ENCODE peak calls at places on chromosome X, in five cellular contexts. One of them, this sample, is unnamed.

GRCh38 chrX:140821280-140821679 is 111.7 kb downstream of the LINC00632 start:
- DNase-seq in H9: peak
- DNase-seq in IMR-90: no peak
- DNase-seq in H1: peak
- DNase-seq in neuronal stem cell: no peak
- DNase-seq in this sample: no peak

GRCh38 chrX:50183891-50184290 is 16.9 kb downstream of the AKAP4 start:
- DNase-seq in neuronal stem cell: no peak
- DNase-seq in IMR-90: no peak
- DNase-seq in H1: no peak
- DNase-seq in H9: no peak
- DNase-seq in this sample: no peak

GRCh38 chrX:10048695-10049094 is 81.5 kb downstream of the CLDN34 start:
- DNase-seq in H1: no peak
- DNase-seq in H9: no peak
- DNase-seq in neuronal stem cell: no peak
- DNase-seq in IMR-90: no peak
- DNase-seq in this sample: no peak

GRCh38 chrX:120791013-120791643 is 84.5 kb downstream of the CT47B1 start:
- DNase-seq in IMR-90: peak
- DNase-seq in H9: no peak
- DNase-seq in H1: no peak
- DNase-seq in neuronal stem cell: no peak
- DNase-seq in this sample: no peak

GRCh38 chrX:70970482-70970999 is 39.6 kb upstream of the SLC7A3 start:
- DNase-seq in H9: no peak
- DNase-seq in neuronal stem cell: no peak
- DNase-seq in IMR-90: peak
- DNase-seq in H1: no peak
- DNase-seq in this sample: no peak

GRCh38 chrX:14362731-14363130 is 166.6 kb upstream of the GLRA2 start:
- DNase-seq in H9: no peak
- DNase-seq in IMR-90: no peak
- DNase-seq in neuronal stem cell: no peak
- DNase-seq in H1: no peak
- DNase-seq in this sample: no peak

GRCh38 chrX:95764972-95765451 is 919.6 kb upstream of the DIAPH2 start:
- DNase-seq in H9: peak
- DNase-seq in IMR-90: peak
- DNase-seq in neuronal stem cell: peak
- DNase-seq in H1: no peak
- DNase-seq in this sample: peak

GRCh38 chrX:74318672-74319071 is 14.7 kb downstream of the ZCCHC13 start:
- DNase-seq in neuronal stem cell: no peak
- DNase-seq in H9: no peak
- DNase-seq in IMR-90: no peak
- DNase-seq in H1: no peak
- DNase-seq in this sample: no peak

DNA sequence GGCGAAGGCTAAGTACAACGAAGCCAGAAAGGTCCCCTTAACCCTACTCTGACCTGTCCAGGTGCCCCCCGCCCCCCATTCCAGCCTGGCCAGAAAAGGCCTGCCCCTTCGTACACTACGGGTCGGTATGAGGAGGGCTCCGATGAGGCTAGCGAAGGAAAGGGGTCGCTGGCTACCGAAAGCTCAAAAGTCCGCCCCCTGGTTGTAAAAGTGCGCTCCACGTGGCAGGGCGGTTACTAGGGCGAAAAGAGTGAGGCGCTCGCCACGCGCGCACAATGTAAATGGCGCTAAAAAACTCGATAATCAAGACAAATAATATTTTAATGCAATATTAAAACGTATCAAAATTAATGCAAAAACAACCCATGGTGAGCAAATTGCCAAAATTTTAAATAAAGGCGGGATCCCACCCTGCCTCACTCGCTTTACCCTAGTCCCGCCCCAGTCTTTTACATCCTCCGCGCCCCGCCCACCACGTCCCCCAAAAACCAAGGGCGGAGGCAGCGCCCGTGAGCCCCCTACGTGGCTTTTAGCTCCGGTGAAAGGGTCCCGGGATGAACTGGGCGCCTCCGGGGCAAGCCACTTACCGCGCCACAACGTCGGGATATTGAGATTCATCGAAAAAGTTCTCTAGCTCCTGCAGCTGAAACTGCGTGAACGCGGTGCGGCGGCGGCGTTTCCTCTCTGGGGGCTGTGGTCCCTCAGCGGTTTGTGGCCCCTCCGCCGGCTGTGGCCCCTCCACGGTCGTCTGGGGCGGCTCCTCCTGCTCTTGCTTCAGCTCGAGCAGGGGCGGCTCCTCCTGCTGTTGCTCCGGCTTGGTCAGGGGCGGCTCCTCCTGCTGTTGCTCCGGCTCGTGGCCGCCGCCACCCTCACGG is 929 bp downstream of the ESX1 start:
- DNase-seq in H9: peak
- DNase-seq in H1: no peak
- DNase-seq in neuronal stem cell: no peak
- DNase-seq in IMR-90: no peak
- DNase-seq in this sample: peak
- H3K23ac ChIP-seq in H9: no peak
- H3K23ac ChIP-seq in H1: no peak
- H3K23ac ChIP-seq in neuronal stem cell: peak
- H3K23ac ChIP-seq in IMR-90: no peak
- H3K23ac ChIP-seq in this sample: no peak

DNA sequence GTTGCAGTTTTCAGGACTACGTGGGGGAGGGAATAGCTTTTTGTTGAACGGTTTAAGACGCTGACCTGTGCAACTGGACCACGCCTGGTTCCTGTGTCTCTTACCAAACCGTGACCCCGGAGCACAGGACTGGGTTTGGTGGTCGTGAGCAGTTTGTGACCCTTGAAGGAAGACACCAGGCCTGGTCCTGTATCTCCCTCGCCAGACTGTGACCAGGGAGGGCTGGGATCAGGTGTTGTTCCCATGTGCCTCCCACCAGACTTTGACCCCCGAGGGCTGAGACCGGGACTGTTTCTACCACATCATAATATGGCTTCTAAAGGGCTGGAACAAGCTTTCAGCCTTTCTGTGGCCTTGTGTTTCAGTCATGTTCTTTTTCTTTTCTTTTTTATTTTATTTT is 683 bp downstream of the EBP start:
- DNase-seq in IMR-90: no peak
- DNase-seq in H1: no peak
- DNase-seq in H9: no peak
- DNase-seq in neuronal stem cell: no peak
- DNase-seq in this sample: no peak
- H3K23ac ChIP-seq in IMR-90: peak
- H3K23ac ChIP-seq in H1: no peak
- H3K23ac ChIP-seq in H9: no peak
- H3K23ac ChIP-seq in neuronal stem cell: no peak
- H3K23ac ChIP-seq in this sample: no peak

GRCh38 chrX:500481-501010 is 113.8 kb upstream of the PPP2R3B start:
- DNase-seq in neuronal stem cell: no peak
- DNase-seq in IMR-90: no peak
- DNase-seq in H1: no peak
- DNase-seq in H9: no peak
- DNase-seq in this sample: no peak

GRCh38 chrX:497201-497710 is 110.5 kb upstream of the PPP2R3B start:
- DNase-seq in H9: no peak
- DNase-seq in IMR-90: no peak
- DNase-seq in neuronal stem cell: no peak
- DNase-seq in H1: no peak
- DNase-seq in this sample: no peak

DNA sequence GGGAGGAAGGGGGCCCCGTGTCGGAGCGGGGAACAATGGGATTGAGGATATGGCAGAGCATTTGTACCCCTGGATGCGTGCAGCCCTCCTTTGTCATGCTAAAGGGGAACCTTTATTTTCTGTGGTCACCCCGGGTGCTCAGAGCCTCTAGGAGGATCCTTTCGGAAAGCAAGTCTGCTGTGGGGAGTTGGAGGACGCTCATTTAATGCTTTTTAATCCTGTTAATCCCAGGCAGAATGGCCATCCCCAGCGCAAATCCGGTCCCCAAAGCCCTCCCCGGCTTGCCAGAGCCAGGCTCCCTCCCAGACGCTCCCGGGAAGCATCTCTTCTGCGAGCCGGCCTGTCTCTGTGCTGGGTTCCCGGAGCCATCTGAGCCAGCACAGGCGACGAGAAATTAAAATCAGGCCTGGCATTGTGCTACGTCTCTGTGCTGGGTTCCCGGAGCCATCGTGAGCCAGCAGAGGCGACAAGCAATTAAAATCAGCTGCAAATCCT is 113.2 kb upstream of the PPP2R3B start:
- DNase-seq in H1: peak
- DNase-seq in H9: peak
- DNase-seq in neuronal stem cell: peak
- DNase-seq in IMR-90: no peak
- DNase-seq in this sample: no peak
- H3K23ac ChIP-seq in H1: no peak
- H3K23ac ChIP-seq in H9: no peak
- H3K23ac ChIP-seq in neuronal stem cell: peak
- H3K23ac ChIP-seq in IMR-90: no peak
- H3K23ac ChIP-seq in this sample: no peak

GRCh38 chrX:107626916-107627315 is 1.4 kb upstream of the PRPS1 start:
- DNase-seq in H1: no peak
- DNase-seq in H9: no peak
- DNase-seq in IMR-90: no peak
- DNase-seq in neuronal stem cell: no peak
- DNase-seq in this sample: peak

GRCh38 chrX:107630031-107630689 is 1.9 kb downstream of the PRPS1 start:
- DNase-seq in H9: no peak
- DNase-seq in IMR-90: no peak
- DNase-seq in H1: no peak
- DNase-seq in neuronal stem cell: no peak
- DNase-seq in this sample: no peak

GRCh38 chrX:107627792-107628661 is at the start of gene PRPS1:
- DNase-seq in neuronal stem cell: peak
- DNase-seq in H9: peak
- DNase-seq in IMR-90: peak
- DNase-seq in H1: peak
- DNase-seq in this sample: peak

GRCh38 chrX:107629533-107629909 is 1.2 kb downstream of the PRPS1 start:
- DNase-seq in IMR-90: peak
- DNase-seq in H1: no peak
- DNase-seq in neuronal stem cell: no peak
- DNase-seq in H9: no peak
- DNase-seq in this sample: peak

DNA sequence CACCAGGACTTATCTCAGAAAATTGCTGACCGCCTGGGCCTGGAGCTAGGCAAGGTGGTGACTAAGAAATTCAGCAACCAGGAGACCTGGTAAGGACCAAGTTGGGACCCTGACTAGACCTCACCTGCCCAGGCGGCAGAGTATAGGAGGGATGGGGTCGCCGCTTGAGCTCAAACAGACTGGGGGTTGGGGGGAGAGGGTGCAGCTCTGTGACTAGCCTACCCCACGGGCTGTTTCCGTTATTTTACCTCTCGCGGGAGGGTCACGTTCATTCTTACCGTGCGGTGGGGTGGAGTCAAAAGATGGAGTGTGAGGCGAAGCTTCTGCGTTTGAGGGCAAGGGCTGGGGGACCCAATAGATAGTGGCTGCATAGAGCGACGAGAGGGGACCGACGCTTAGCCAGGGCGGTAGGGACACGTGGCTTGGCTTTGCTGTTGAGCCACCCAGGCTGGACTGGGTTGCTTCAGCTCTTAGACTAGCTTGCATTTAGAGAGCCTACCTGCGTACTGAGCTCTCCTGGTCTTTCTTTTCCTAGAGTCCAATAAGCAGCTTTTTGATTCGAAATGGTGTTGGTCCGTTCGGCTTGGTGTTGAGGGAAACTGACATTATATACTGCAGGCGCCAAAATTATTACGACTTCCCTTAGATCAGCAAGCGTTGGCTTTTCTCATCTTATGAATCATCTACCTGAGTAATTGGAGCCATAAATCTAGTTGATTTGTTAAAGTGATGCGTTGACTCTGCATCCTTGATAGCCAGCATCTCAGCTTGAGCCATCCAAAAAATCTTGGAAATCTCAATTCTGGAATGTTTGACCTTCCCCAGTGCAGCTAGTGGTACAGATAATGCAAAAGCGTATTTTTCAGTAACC is 587 bp downstream of the PRPS1 start:
- DNase-seq in H1: no peak
- DNase-seq in neuronal stem cell: no peak
- DNase-seq in IMR-90: peak
- DNase-seq in H9: peak
- DNase-seq in this sample: peak
- H3K23ac ChIP-seq in H1: no peak
- H3K23ac ChIP-seq in neuronal stem cell: no peak
- H3K23ac ChIP-seq in IMR-90: peak
- H3K23ac ChIP-seq in H9: no peak
- H3K23ac ChIP-seq in this sample: no peak

GRCh38 chrX:153814591-153815315 is 15.6 kb downstream of the PDZD4 start:
- DNase-seq in H1: no peak
- DNase-seq in H9: no peak
- DNase-seq in IMR-90: no peak
- DNase-seq in neuronal stem cell: no peak
- DNase-seq in this sample: no peak
- H3K23ac ChIP-seq in H1: no peak
- H3K23ac ChIP-seq in H9: no peak
- H3K23ac ChIP-seq in IMR-90: no peak
- H3K23ac ChIP-seq in neuronal stem cell: no peak
- H3K23ac ChIP-seq in this sample: no peak